ENCODE peak calls at places on chromosomes 16 and 17, in five cellular contexts. G is ascending aorta, D is GM12865, R is A673, A is fibroblast of lung. X is an unnamed sample.

GRCh38 chr16:21989141-21989540 is 11.8 kb downstream of the PDZD9 start:
- DNase-seq in G (no peak), D (no peak), R (no peak), A (no peak), X (peak)

GRCh38 chr16:82082543-82083244 is 47.6 kb downstream of the HSD17B2 start:
- DNase-seq in G (no peak), D (peak), R (no peak), A (peak), X (peak)

GRCh38 chr16:51562896-51563295 is 411.8 kb upstream of the SALL1 start:
- DNase-seq in G (no peak), D (no peak), R (no peak), A (no peak), X (no peak)

GRCh38 chr16:46720619-46721018 is 27.5 kb downstream of the MYLK3 start:
- DNase-seq in G (no peak), D (no peak), R (no peak), A (no peak), X (no peak)

GRCh38 chr16:29806096-29806579 is at the start of gene MAZ:
- DNase-seq in G (no peak), D (no peak), R (peak), A (no peak), X (no peak)

GRCh38 chr17:3810019-3810418 is 9.0 kb upstream of the ITGAE start:
- DNase-seq in G (no peak), D (no peak), R (no peak), A (no peak), X (no peak)

GRCh38 chr16:11877374-11877773 is 26.0 kb upstream of the RSL1D1 start:
- DNase-seq in G (no peak), D (no peak), R (no peak), A (peak), X (no peak)

GRCh38 chr17:36142806-36143205 is 33.6 kb downstream of the TBC1D3B start:
- DNase-seq in G (no peak), D (no peak), R (no peak), A (no peak), X (no peak)

GRCh38 chr17:75240394-75241142 is 20.8 kb downstream of the GGA3 start:
- DNase-seq in G (no peak), D (no peak), R (peak), A (peak), X (no peak)

GRCh38 chr16:72317378-72317777 is 145.4 kb upstream of the PMFBP1 start:
- DNase-seq in G (no peak), D (no peak), R (no peak), A (peak), X (peak)

GRCh38 chr17:37614391-37614790 is 5.2 kb upstream of the SYNRG start:
- DNase-seq in G (no peak), D (no peak), R (no peak), A (peak), X (peak)

GRCh38 chr17:57940653-57941329 is 14.4 kb downstream of the CUEDC1 start:
- DNase-seq in G (no peak), D (peak), R (no peak), A (no peak), X (no peak)

GRCh38 chr16:71894229-71894920 is 956 bp upstream of the IST1 start:
- DNase-seq in G (peak), D (peak), R (peak), A (peak), X (peak)

GRCh38 chr17:68184816-68185436 is 62.9 kb upstream of the AMZ2 start:
- DNase-seq in G (peak), D (peak), R (no peak), A (no peak), X (no peak)

GRCh38 chr17:7992516-7992915 is 9.9 kb upstream of the GUCY2D start:
- DNase-seq in G (no peak), D (no peak), R (no peak), A (peak), X (peak)

GRCh38 chr16:75070055-75070841 is 46.3 kb downstream of the LDHD start:
- DNase-seq in G (no peak), D (no peak), R (no peak), A (peak), X (no peak)

GRCh38 chr17:35187481-35187880 is 6.7 kb downstream of the SLC35G3 start:
- DNase-seq in G (no peak), D (no peak), R (no peak), A (no peak), X (no peak)

GRCh38 chr16:77689971-77690370 is 32.3 kb upstream of the NUDT7 start:
- DNase-seq in G (no peak), D (no peak), R (no peak), A (no peak), X (no peak)

GRCh38 chr17:72732893-72733618 is 359.4 kb downstream of the SLC39A11 start:
- DNase-seq in G (no peak), D (no peak), R (no peak), A (no peak), X (no peak)

GRCh38 chr16:3999479-3999868 is 116.8 kb downstream of the ADCY9 start:
- DNase-seq in G (peak), D (no peak), R (peak), A (peak), X (peak)

GRCh38 chr17:78355701-78356100 is 4.2 kb downstream of the SOCS3 start:
- DNase-seq in G (no peak), D (no peak), R (no peak), A (no peak), X (no peak)

GRCh38 chr17:40350410-40351184 is 13.9 kb downstream of the GJD3 start:
- DNase-seq in G (no peak), D (no peak), R (peak), A (peak), X (no peak)

GRCh38 chr16:48335961-48336360 is 49.3 kb downstream of the SIAH1 start:
- DNase-seq in G (no peak), D (no peak), R (no peak), A (peak), X (peak)

GRCh38 chr16:73172621-73173312 is 124.8 kb upstream of the ZFHX3 start:
- DNase-seq in G (peak), D (no peak), R (peak), A (peak), X (peak)

GRCh38 chr17:27495460-27495859 is 39.2 kb downstream of the KSR1 start:
- DNase-seq in G (no peak), D (peak), R (no peak), A (no peak), X (no peak)

GRCh38 chr17:1473170-1473569 is 17.1 kb upstream of the CRK start:
- DNase-seq in G (no peak), D (no peak), R (peak), A (no peak), X (no peak)

GRCh38 chr17:82957469-82957795 is 117.6 kb upstream of the ZNF750 start:
- DNase-seq in G (no peak), D (no peak), R (no peak), A (no peak), X (no peak)

GRCh38 chr16:8632675-8633182 is 11.2 kb downstream of the METTL22 start:
- DNase-seq in G (peak), D (no peak), R (no peak), A (no peak), X (no peak)

GRCh38 chr17:56598471-56598870 is 5.0 kb downstream of the NOG start:
- DNase-seq in G (no peak), D (no peak), R (no peak), A (peak), X (no peak)

GRCh38 chr16:67673712-67674580 is 7.3 kb downstream of the C16orf86 start:
- DNase-seq in G (peak), D (no peak), R (peak), A (no peak), X (peak)

GRCh38 chr16:1538804-1539520 is 5.5 kb downstream of the TMEM204 start:
- DNase-seq in G (no peak), D (peak), R (no peak), A (no peak), X (no peak)

GRCh38 chr17:36939059-36939943 is 2.0 kb downstream of the LHX1 start:
- DNase-seq in G (peak), D (no peak), R (no peak), A (no peak), X (no peak)

GRCh38 chr17:8479431-8479947 is 43.8 kb downstream of the NDEL1 start:
- DNase-seq in G (peak), D (no peak), R (no peak), A (peak), X (peak)

GRCh38 chr17:63696381-63696961 is 3.5 kb downstream of the LIMD2 start:
- DNase-seq in G (no peak), D (peak), R (peak), A (no peak), X (peak)

GRCh38 chr17:35160354-35161201 is 13.0 kb downstream of the UNC45B start:
- DNase-seq in G (no peak), D (no peak), R (no peak), A (no peak), X (no peak)

GRCh38 chr16:3046506-3047386 is at the start of gene MMP25:
- DNase-seq in G (no peak), D (no peak), R (no peak), A (no peak), X (no peak)

GRCh38 chr17:79944821-79945391 is 90.8 kb downstream of the TBC1D16 start:
- DNase-seq in G (peak), D (no peak), R (no peak), A (no peak), X (no peak)

GRCh38 chr17:51245535-51245934 is 14.3 kb downstream of the MBTD1 start:
- DNase-seq in G (no peak), D (no peak), R (no peak), A (peak), X (no peak)

GRCh38 chr16:25311950-25312349 is 54.3 kb upstream of the ZKSCAN2 start:
- DNase-seq in G (no peak), D (no peak), R (no peak), A (no peak), X (no peak)

DNA sequence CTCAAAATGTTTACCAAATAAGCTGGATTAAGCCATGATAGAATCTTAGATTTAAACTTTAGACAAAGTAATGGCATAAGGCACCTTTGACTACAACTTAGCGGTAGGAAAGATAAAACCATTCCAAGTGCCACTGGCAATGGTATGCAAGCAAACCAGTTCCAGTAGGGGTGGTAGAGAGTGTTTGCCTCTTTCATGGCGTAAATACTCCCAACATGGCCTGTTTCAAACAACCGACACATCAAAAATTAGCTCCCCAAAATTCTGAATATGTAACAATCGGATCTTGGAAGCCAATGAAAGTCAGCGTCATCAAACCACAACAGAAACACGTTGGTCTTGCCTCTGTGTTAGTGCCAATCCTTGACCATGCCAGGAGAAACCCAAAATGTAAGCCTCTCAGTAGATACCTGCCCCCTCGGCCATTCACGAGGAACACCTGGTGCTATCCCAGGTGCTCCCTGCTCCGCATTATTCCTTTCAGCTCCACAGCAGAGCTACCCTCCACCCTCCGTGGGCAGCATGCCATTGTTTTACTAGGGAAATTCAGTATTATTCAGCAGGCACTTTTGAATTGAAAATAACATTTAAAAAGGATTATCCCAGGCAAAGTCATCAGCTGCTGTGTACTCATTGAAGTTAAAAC is 307.8 kb upstream of the CDH11 start:
- DNase-seq in G (no peak), D (no peak), R (no peak), A (no peak), X (no peak)
- H3K4me3 ChIP-seq in G (no peak), D (no peak), R (no peak), A (no peak), X (no peak)

GRCh38 chr16:89168381-89169189 is 3.0 kb upstream of the CDH15 start:
- DNase-seq in G (no peak), D (no peak), R (no peak), A (no peak), X (no peak)
- TF ChIP-seq CTCF in G (no peak), D (no peak), R (peak), A (peak), X (no peak)

DNA sequence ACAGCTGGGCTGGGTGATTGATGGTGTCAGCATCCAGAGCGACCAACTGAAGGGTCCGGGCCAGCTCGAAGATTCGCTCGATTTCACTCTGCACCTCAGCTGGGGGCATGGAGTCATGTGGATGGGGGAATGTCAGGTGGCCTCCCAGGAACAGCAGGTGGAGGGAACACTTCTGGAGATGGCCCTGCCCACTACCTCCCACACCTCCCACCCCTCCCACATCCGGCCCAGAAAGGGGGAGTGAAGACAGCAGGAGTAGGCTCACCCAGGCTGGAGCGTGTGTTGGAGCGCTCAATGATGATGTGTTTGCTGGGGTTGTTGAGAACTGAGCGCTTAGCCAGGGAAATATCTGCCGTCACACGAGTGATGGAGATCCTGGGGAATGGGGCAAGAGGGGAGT is 13.7 kb downstream of the CACNB1 start:
- DNase-seq in G (no peak), D (no peak), R (no peak), A (no peak), X (no peak)
- H3K4me3 ChIP-seq in G (no peak), D (no peak), R (no peak), A (no peak), X (no peak)

DNA sequence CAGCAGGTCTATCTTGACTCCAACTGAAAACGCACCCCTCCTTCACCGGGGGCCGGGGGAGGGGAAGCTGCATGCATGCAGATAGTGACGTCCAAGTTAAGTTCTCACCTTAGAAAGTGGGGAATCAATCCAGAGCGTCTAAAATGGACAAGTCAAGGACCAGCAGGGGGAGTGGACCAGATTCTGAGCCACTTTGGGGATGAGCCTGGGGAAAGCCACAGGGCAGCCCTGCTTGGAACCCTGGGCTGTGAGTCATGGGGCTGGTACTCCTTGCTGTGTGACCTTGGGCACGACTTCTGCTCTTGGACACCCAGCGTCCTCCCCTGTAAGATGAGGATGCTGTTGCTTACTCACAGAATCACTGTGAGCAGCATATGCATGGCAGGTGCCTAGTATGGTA is 9.1 kb downstream of the TNFRSF13B start:
- DNase-seq in G (no peak), D (peak), R (no peak), A (no peak), X (peak)
- TF ChIP-seq CTCF in G (no peak), D (peak), R (no peak), A (no peak), X (peak)

DNA sequence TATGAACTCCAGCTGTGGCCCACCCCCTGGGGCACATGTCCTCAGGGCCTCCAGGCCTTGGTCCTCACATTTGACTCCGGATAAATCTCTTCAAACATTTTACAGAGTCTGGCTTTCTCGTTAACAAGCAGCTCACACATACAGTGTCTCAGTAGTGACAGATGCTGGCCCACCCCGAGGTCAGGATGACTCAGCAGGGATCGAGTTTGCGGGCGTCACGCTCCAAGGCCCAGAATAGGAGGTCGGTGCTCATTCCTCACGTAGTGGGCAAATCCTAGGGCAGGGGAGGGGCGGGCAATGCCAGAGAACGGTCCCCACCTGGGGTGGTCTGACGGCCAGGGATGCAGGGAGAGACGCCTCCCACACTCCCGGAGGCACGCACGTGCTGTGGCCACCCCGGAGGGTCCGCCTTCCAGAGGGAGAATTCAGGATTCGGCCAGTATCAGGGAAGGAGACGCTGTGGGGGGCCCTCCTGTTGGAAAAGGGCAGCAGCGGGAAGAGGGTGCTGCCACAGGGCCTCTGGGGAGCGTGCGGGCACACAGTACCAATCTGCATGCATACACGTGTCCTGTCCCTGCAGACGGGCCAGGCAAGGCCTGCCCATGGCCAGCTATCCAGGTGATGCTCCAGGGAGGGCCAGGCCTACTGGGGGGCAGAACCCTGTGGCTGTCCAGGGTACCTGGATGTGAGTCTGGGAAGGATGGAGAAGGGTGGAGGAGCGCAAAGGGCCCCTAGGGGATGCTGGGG is 8.6 kb downstream of the SLC7A5 start:
- DNase-seq in G (no peak), D (peak), R (no peak), A (peak), X (peak)
- H3K4me3 ChIP-seq in G (no peak), D (no peak), R (no peak), A (no peak), X (no peak)

DNA sequence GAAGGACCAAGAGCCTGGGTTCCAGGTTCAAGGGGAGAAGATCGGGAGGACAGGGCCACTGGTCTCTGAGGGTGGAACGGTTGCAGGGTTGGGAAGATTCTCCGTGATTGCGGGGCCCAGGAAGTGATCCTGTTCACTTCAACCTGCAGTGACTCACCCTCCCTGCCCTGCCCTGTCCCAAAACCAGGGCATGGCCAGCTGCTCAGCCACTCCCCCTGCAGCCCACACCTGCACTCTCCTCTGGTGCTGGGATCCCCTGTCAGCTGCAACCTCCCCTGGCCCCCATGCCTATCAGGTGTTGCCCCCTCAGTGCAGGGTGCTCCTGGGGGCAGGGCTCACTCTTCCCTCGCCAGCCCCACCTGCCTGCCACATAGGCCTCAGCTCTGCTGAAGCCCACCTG is 1.1 kb downstream of the RUNDC3A start:
- DNase-seq in G (no peak), D (no peak), R (no peak), A (no peak), X (no peak)
- TF ChIP-seq CTCF in G (no peak), D (no peak), R (no peak), A (no peak), X (no peak)

X was measured in foreskin fibroblast.